ENCODE peak calls at places on chromosomes 7 and 10, in six cellular contexts. Q is CD8-positive, alpha-beta T cell; V is stomach; T is Peyer's patch; M is cardiac muscle cell; G is neural progenitor cell. I is an unnamed sample. For H3K36me3, the result is how much of the 10 kb centered on the place peaks cover.

GRCh38 chr7:44163591-44163990 is 22.5 kb upstream of the MYL7 start:
- DNase-seq in M (peak), T (no peak), G (peak), Q (no peak), V (no peak), I (no peak)

GRCh38 chr10:79328737-79329504 is 18.3 kb upstream of the PPIF start:
- DNase-seq in T (peak), Q (no peak), G (no peak), M (no peak), V (no peak), I (no peak)

GRCh38 chr7:45681596-45682357 is 107.6 kb downstream of the ADCY1 start:
- DNase-seq in T (peak), V (peak), Q (no peak), G (no peak), M (no peak), I (peak)

GRCh38 chr10:131644287-131644686 is 256.5 kb upstream of the PPP2R2D start:
- DNase-seq in V (no peak), T (no peak), G (no peak), M (no peak), Q (no peak), I (no peak)

GRCh38 chr7:148503900-148504487 is 86.6 kb upstream of the C7orf33 start:
- DNase-seq in T (no peak), V (no peak), M (peak), Q (peak), G (peak), I (no peak)

GRCh38 chr10:68474021-68474420 is 2.2 kb upstream of the DNA2 start:
- DNase-seq in V (no peak), Q (no peak), G (no peak), M (no peak), T (no peak), I (no peak)

GRCh38 chr10:95475003-95475383 is 86.2 kb downstream of the SORBS1 start:
- DNase-seq in V (no peak), G (no peak), T (no peak), M (no peak), Q (no peak), I (no peak)

GRCh38 chr10:101965075-101965765 is 90.8 kb downstream of the ARMH3 start:
- DNase-seq in G (no peak), M (no peak), T (no peak), V (no peak), Q (no peak), I (no peak)

GRCh38 chr10:76113952-76114351 is 682.5 kb downstream of the LRMDA start:
- DNase-seq in Q (no peak), G (peak), M (peak), V (no peak), T (no peak), I (no peak)

GRCh38 chr10:131777162-131777561 is 123.6 kb upstream of the PPP2R2D start:
- DNase-seq in Q (no peak), V (no peak), T (no peak), G (no peak), M (no peak), I (peak)

GRCh38 chr10:97898429-97898828 is 48.8 kb downstream of the GOLGA7B start:
- DNase-seq in G (no peak), M (peak), Q (no peak), T (peak), V (no peak), I (no peak)

GRCh38 chr7:158567153-158567603 is 20.4 kb downstream of the PTPRN2 start:
- DNase-seq in T (no peak), V (peak), M (no peak), Q (no peak), G (no peak), I (no peak)

GRCh38 chr10:119368991-119369869 is 161.9 kb downstream of the GRK5 start:
- DNase-seq in M (no peak), T (peak), V (no peak), Q (no peak), G (no peak), I (no peak)

GRCh38 chr7:50068026-50068425 is 25.0 kb downstream of the ZPBP start:
- DNase-seq in Q (peak), M (peak), V (peak), T (no peak), G (peak), I (no peak)

GRCh38 chr10:78851652-78852051 is 217.1 kb upstream of the ZMIZ1 start:
- DNase-seq in V (no peak), Q (no peak), T (no peak), G (no peak), M (no peak), I (no peak)

GRCh38 chr10:24344279-24344678 is 135.3 kb downstream of the KIAA1217 start:
- DNase-seq in T (no peak), V (no peak), Q (no peak), G (no peak), M (peak), I (no peak)

GRCh38 chr10:24350111-24350921 is 141.4 kb downstream of the KIAA1217 start:
- DNase-seq in T (no peak), Q (no peak), V (no peak), G (no peak), M (peak), I (no peak)

GRCh38 chr10:24349379-24350110 is 140.6 kb downstream of the KIAA1217 start:
- DNase-seq in G (no peak), V (no peak), Q (no peak), M (peak), T (no peak), I (no peak)

GRCh38 chr10:24344695-24345473 is 135.9 kb downstream of the KIAA1217 start:
- DNase-seq in T (no peak), M (no peak), G (peak), V (no peak), Q (no peak), I (no peak)

DNA sequence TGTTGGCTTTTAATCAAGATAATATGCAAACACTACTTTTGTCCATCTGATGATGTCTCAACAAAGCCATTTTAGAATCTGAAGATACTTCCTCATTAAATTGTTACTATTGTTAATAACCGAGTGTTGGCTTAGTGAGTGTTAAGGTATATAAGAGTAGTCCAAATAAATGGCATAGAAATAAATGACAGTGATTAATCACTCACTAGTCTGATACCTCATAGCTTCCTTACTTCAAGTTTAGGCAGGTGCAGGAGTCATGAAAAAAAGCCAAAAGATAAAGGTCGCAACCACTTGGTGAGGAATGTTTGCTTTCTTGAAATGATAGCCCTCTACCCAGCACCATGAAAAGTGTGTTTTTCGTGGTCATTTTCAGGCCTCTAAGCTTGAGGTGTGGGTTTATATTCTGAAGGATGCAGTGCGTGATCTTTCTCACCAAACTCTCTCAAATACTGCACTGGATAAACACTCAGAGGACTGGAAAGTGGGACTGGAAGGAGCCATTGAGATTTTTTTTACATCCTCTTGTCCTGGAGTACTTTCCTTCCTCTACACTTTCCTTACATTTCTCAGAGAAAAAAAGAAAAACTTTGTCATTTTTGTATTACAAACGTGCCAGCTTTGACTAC is 138.1 kb downstream of the KIAA1217 start:
- DNase-seq in T (no peak), M (no peak), V (no peak), Q (no peak), G (no peak), I (no peak)
- TF ChIP-seq CTCF in T (no peak), M (no peak), V (no peak), Q (no peak), G (no peak), I (no peak)

GRCh38 chr7:129714514-129715063 is 103.1 kb downstream of the NRF1 start:
- DNase-seq in T (no peak), Q (no peak), M (no peak), V (no peak), G (no peak), I (no peak)
- H3K36me3 ChIP-seq in T (under half), Q (half or more), M (under half), V (half or more), G (under half), I (half or more)

GRCh38 chr10:8874972-8875371 is 820.5 kb downstream of the GATA3 start:
- DNase-seq in T (no peak), Q (no peak), M (no peak), V (no peak), G (no peak), I (no peak)

GRCh38 chr10:8876171-8876570 is 821.7 kb downstream of the GATA3 start:
- DNase-seq in Q (no peak), G (no peak), M (no peak), T (no peak), V (no peak), I (no peak)

GRCh38 chr10:8874268-8874667 is 819.8 kb downstream of the GATA3 start:
- DNase-seq in G (no peak), V (no peak), M (no peak), Q (no peak), T (no peak), I (no peak)

DNA sequence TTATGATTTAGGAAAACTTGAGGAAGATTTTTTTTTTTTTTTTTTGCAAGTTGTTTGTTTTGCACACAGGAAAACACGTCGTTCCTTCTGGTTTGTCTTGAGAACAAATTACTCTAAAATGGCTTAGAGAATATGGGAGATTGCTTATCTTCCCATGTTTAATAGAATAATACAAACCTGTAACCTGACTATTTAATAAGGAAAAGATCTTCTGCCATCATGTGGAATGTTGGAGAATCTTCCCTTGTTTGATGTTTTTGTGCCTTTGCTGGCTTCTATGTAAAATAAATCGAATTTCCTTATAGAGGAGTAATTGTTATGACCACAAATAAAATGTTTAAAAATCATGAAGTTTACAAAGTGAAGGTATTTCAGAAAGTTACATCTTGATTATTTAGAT is 818.8 kb downstream of the GATA3 start:
- DNase-seq in T (no peak), V (no peak), G (no peak), M (peak), Q (no peak), I (no peak)
- TF ChIP-seq CTCF in T (no peak), V (no peak), G (peak), M (no peak), Q (no peak), I (no peak)

GRCh38 chr10:123180691-123181090 is 26.5 kb downstream of the BUB3 start:
- DNase-seq in M (no peak), V (no peak), T (no peak), Q (no peak), G (no peak), I (no peak)

GRCh38 chr10:123183724-123184123 is 29.5 kb downstream of the BUB3 start:
- DNase-seq in V (no peak), G (no peak), T (no peak), Q (no peak), M (no peak), I (no peak)

GRCh38 chr10:123175389-123176387 is 21.5 kb downstream of the BUB3 start:
- DNase-seq in V (no peak), M (no peak), G (no peak), T (no peak), Q (no peak), I (no peak)

GRCh38 chr10:123180101-123180500 is 25.9 kb downstream of the BUB3 start:
- DNase-seq in G (no peak), M (no peak), V (no peak), Q (no peak), T (no peak), I (no peak)
- H3K36me3 ChIP-seq in G (under half), M (under half), V (under half), Q (under half), T (under half), I (under half)

DNA sequence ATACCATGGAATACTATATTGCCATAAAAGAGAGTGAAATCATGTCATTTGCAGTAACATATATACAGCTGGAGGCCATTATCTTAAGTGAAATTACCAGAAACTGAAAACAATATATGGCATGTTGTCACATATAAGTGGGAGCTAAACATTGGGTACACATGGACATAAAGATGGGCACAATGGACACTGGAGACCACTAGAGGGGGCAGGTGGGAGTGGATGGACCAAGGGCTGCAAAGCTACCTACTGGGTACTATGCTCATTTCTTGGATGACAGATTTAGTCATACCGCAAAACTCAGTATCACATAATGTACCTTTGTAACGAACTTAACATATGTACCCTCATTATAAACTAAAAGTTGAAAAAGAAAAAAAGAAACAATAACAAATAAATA is 1167.6 kb downstream of the NXPH1 start:
- DNase-seq in Q (no peak), V (no peak), M (no peak), T (no peak), G (peak), I (no peak)
- TF ChIP-seq CTCF in Q (no peak), V (no peak), M (no peak), T (no peak), G (peak), I (no peak)

DNA sequence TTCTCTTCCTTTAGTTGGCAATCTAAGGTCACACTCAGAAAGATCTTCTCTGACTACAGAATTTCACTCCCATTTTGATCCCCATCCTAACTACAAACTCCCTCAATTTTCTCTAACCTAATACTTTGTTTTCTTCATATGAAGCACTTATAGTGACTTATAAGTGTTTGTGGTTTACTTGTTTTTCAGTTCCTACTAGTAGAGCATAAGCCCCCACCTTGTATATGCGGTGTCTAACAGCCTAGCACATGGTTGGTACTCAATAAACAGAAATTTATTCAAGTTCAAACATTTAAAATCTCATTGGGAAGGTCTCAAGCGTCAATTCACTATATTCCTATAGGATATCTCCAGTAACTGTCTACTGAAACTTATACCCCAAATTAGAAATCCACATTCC is 35.2 kb downstream of the ANKRD26 start:
- DNase-seq in Q (no peak), M (no peak), T (no peak), G (no peak), V (no peak), I (no peak)
- H3K36me3 ChIP-seq in Q (under half), M (under half), T (under half), G (under half), V (half or more), I (under half)

DNA sequence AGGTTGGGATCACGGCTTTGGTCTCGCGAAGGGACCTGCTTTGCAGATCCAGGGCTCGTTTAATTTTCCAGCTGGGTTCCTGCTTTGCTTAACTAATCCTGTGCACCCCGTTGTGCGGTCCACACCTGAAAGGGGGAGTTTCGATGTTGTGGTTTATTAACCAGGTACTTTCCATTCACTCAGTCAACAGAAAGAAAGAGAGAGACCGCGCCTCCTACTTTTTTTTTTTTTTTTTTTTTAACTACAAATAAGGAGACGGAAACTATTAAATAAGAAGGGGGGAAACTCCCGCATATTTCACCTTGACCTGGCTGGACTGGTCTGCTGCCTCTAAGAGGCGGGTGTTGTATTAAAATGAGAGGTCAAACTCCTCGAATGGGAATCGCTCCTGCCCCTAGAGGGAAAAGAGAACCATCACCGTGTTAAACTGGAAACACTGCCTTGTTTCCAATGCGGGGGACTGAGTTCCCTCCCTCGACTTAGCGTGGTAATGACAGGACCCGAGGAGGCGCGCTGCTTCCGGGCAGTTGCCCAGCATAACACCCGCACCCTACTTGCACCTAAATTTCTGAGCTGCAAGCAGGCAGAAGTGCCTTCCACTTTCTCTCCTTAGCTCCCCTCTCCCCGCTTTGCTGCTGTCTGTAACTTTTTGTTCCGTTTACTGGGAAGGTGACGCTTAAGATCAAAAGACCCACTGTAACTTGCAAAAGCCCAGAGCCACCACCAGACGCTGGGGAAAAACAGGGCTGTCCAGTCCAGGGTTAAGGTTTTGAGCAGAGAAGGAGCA is 1.1 kb upstream of the ITGB8 start:
- DNase-seq in T (peak), V (peak), G (peak), M (peak), Q (no peak), I (peak)
- TF ChIP-seq CTCF in T (peak), V (peak), G (peak), M (peak), Q (no peak), I (no peak)

I was measured in ascending aorta.